ENCODE peak calls at places on chromosomes 1 and 21, in eight cellular contexts. R is fibroblast of mammary gland; F is IMR-90; K is A549; P is effector memory CD8-positive, alpha-beta T cell; I is heart left ventricle; Y is hepatocyte; A is stimulated activated CD8-positive, alpha-beta memory T cell treated with anti-CD3 and anti-CD28 coated beads, Interleukin-15, amount 100 ng/mL, for 4 hours. S is an unnamed sample.

GRCh38 chr1:110260194-110260593 is 50.1 kb downstream of the KCNC4 start:
- DNase-seq in R (no peak), F (no peak), K (no peak), P (no peak), I (no peak), Y (no peak), A (no peak), S (no peak)

GRCh38 chr21:31420354-31420753 is 76.3 kb upstream of the TIAM1 start:
- DNase-seq in R (no peak), F (no peak), K (no peak), P (no peak), I (no peak), Y (no peak), A (no peak), S (no peak)

GRCh38 chr1:32357619-32358018 is 4.7 kb downstream of the FAM229A start:
- DNase-seq in R (no peak), F (no peak), K (no peak), P (no peak), I (no peak), Y (no peak), A (no peak), S (no peak)

GRCh38 chr1:55750020-55750995 is 535.1 kb upstream of the USP24 start:
- DNase-seq in R (no peak), F (no peak), K (no peak), P (no peak), I (no peak), Y (no peak), A (no peak), S (no peak)

GRCh38 chr1:193625255-193625654 is 438.8 kb upstream of the B3GALT2 start:
- DNase-seq in R (no peak), F (no peak), K (no peak), P (no peak), I (no peak), Y (no peak), A (no peak), S (no peak)

GRCh38 chr1:205588691-205589445 is 42.9 kb downstream of the ELK4 start:
- DNase-seq in R (peak; percentile 60), F (peak; percentile 74), K (no peak), P (no peak), I (no peak), Y (peak; percentile 53), A (no peak), S (no peak)

GRCh38 chr21:24280591-24280990 is 1326.7 kb downstream of the MRPL39 start:
- DNase-seq in R (no peak), F (peak; percentile 79), K (no peak), P (no peak), I (no peak), Y (no peak), A (no peak), S (no peak)

GRCh38 chr1:232853994-232854532 is 48.8 kb downstream of the MAP10 start:
- DNase-seq in R (peak; percentile 71), F (peak; percentile 83), K (no peak), P (no peak), I (no peak), Y (no peak), A (no peak), S (no peak)

GRCh38 chr1:92211166-92211565 is 6.5 kb upstream of the C1orf146 start:
- DNase-seq in R (peak; percentile 66), F (peak; percentile 92), K (no peak), P (no peak), I (no peak), Y (no peak), A (no peak), S (no peak)

GRCh38 chr1:206812456-206812855 is 40.2 kb upstream of the IL10 start:
- DNase-seq in R (no peak), F (no peak), K (no peak), P (no peak), I (no peak), Y (no peak), A (no peak), S (no peak)

GRCh38 chr1:17875171-17875881 is 120.2 kb downstream of the ACTL8 start:
- DNase-seq in R (peak; percentile 91), F (peak; percentile 83), K (no peak), P (no peak), I (no peak), Y (no peak), A (no peak), S (no peak)

GRCh38 chr1:246602194-246602593 is 35.9 kb downstream of the CNST start:
- DNase-seq in R (peak; percentile 64), F (peak; percentile 34), K (no peak), P (no peak), I (no peak), Y (no peak), A (no peak), S (no peak)

GRCh38 chr1:25201006-25201405 is 31.3 kb downstream of the SYF2 start:
- DNase-seq in R (no peak), F (no peak), K (no peak), P (no peak), I (no peak), Y (no peak), A (no peak), S (no peak)

GRCh38 chr1:230851291-230851691 is 17.0 kb downstream of the C1orf198 start:
- DNase-seq in R (no peak), F (peak; percentile 55), K (no peak), P (no peak), I (no peak), Y (peak; percentile 52), A (no peak), S (no peak)

GRCh38 chr21:45449658-45450502 is 44.9 kb downstream of the COL18A1 start:
- DNase-seq in R (no peak), F (no peak), K (no peak), P (no peak), I (peak; percentile 54), Y (no peak), A (no peak), S (no peak)

GRCh38 chr21:45996311-45997204 is 15.0 kb downstream of the COL6A1 start:
- DNase-seq in R (no peak), F (no peak), K (no peak), P (peak; percentile 0), I (peak; percentile 56), Y (no peak), A (no peak), S (no peak)

GRCh38 chr1:172756029-172756428 is 97.1 kb downstream of the FASLG start:
- DNase-seq in R (no peak), F (no peak), K (no peak), P (no peak), I (no peak), Y (no peak), A (no peak), S (no peak)

GRCh38 chr21:45406801-45407628 is 2.0 kb downstream of the COL18A1 start:
- DNase-seq in R (peak; percentile 44), F (no peak), K (no peak), P (no peak), I (peak; percentile 48), Y (no peak), A (no peak), S (no peak)

GRCh38 chr1:54459714-54460113 is 53.5 kb upstream of the SSBP3 start:
- DNase-seq in R (no peak), F (no peak), K (no peak), P (no peak), I (no peak), Y (no peak), A (no peak), S (no peak)

GRCh38 chr1:98045211-98046030 is 124.6 kb upstream of the DPYD start:
- DNase-seq in R (peak; percentile 43), F (peak; percentile 62), K (peak; percentile 31), P (no peak), I (peak; percentile 44), Y (no peak), A (no peak), S (no peak)

GRCh38 chr1:78619029-78619428 is 1.2 kb upstream of the IFI44L start:
- DNase-seq in R (no peak), F (no peak), K (no peak), P (no peak), I (no peak), Y (no peak), A (no peak), S (no peak)

GRCh38 chr1:231376875-231377549 is 38.9 kb downstream of the SPRTN start:
- DNase-seq in R (no peak), F (no peak), K (no peak), P (no peak), I (no peak), Y (no peak), A (no peak), S (no peak)

GRCh38 chr1:228448372-228448771 is 31.7 kb upstream of the TRIM17 start:
- DNase-seq in R (no peak), F (no peak), K (no peak), P (no peak), I (no peak), Y (no peak), A (no peak), S (peak; percentile 27)

GRCh38 chr1:1358433-1359201 is at the start of gene MXRA8:
- DNase-seq in R (peak; percentile 93), F (peak; percentile 82), K (no peak), P (no peak), I (peak; percentile 90), Y (peak; percentile 91), A (no peak), S (peak; percentile 27)

GRCh38 chr21:15094706-15095105 is 29.9 kb upstream of the NRIP1 start:
- DNase-seq in R (peak; percentile 17), F (no peak), K (no peak), P (no peak), I (no peak), Y (no peak), A (no peak), S (no peak)

GRCh38 chr1:109935451-109935900 is 24.8 kb downstream of the CSF1 start:
- DNase-seq in R (no peak), F (no peak), K (no peak), P (no peak), I (no peak), Y (peak; percentile 71), A (no peak), S (no peak)

GRCh38 chr1:19453843-19454242 is 31.5 kb downstream of the CAPZB start:
- DNase-seq in R (no peak), F (no peak), K (no peak), P (no peak), I (no peak), Y (no peak), A (no peak), S (no peak)

GRCh38 chr1:76577818-76578185 is 289.5 kb upstream of the ST6GALNAC5 start:
- DNase-seq in R (no peak), F (no peak), K (no peak), P (no peak), I (no peak), Y (no peak), A (no peak), S (no peak)

GRCh38 chr1:185279571-185279970 is 37.5 kb downstream of the IVNS1ABP start:
- DNase-seq in R (peak; percentile 62), F (peak; percentile 66), K (no peak), P (no peak), I (no peak), Y (no peak), A (no peak), S (no peak)

GRCh38 chr1:244970236-244970652 is 105.9 kb upstream of the HNRNPU start:
- DNase-seq in R (peak; percentile 73), F (peak; percentile 54), K (no peak), P (no peak), I (peak; percentile 92), Y (peak; percentile 86), A (no peak), S (peak; percentile 53)

S was measured in PC-9.